ENCODE peak calls at places on chromosome 19, in eight cellular contexts. L is AG04450, O is tibial artery, F is skeletal muscle cell, S is sigmoid colon, H is uterus, W is epithelial cell of proximal tubule, Q is right atrium auricular region. B is an unnamed sample.

GRCh38 chr19:29974701-29975100 is 32.7 kb downstream of the URI1 start:
- DNase-seq in L (no peak), O (no peak), F (no peak), S (no peak), H (no peak), W (no peak), Q (no peak), B (no peak)

GRCh38 chr19:39327990-39328705 is 7.5 kb upstream of the LRFN1 start:
- DNase-seq in L (peak), O (peak), F (no peak), S (peak), H (peak), W (no peak), Q (peak), B (peak)

GRCh38 chr19:6753178-6754031 is 13.8 kb downstream of the SH2D3A start:
- DNase-seq in L (no peak), O (peak), F (no peak), S (peak), H (peak), W (no peak), Q (peak), B (peak)

GRCh38 chr19:31421856-31422255 is 72.6 kb upstream of the TSHZ3 start:
- DNase-seq in L (no peak), O (no peak), F (no peak), S (no peak), H (no peak), W (no peak), Q (no peak), B (no peak)

GRCh38 chr19:13004273-13004672 is 9.0 kb downstream of the NFIX start:
- DNase-seq in L (no peak), O (no peak), F (no peak), S (no peak), H (no peak), W (no peak), Q (no peak), B (no peak)

GRCh38 chr19:18529782-18530181 is 7.9 kb upstream of the ELL start:
- DNase-seq in L (no peak), O (no peak), F (no peak), S (no peak), H (no peak), W (no peak), Q (no peak), B (no peak)

GRCh38 chr19:54535601-54536000 is 33.0 kb downstream of the LAIR2 start:
- DNase-seq in L (no peak), O (no peak), F (no peak), S (no peak), H (no peak), W (no peak), Q (no peak), B (no peak)

GRCh38 chr19:23800281-23800680 is 41.6 kb upstream of the ZNF681 start:
- DNase-seq in L (no peak), O (no peak), F (no peak), S (no peak), H (no peak), W (no peak), Q (no peak), B (no peak)

GRCh38 chr19:9913237-9914000 is 22.9 kb downstream of the OLFM2 start:
- DNase-seq in L (no peak), O (no peak), F (no peak), S (no peak), H (no peak), W (no peak), Q (no peak), B (no peak)

GRCh38 chr19:58543826-58544590 is at the start of gene TRIM28:
- DNase-seq in L (peak), O (peak), F (peak), S (peak), H (peak), W (peak), Q (peak), B (peak)

GRCh38 chr19:12126707-12127106 is 13.4 kb downstream of the ZNF20 start:
- DNase-seq in L (no peak), O (no peak), F (no peak), S (no peak), H (no peak), W (no peak), Q (no peak), B (no peak)

GRCh38 chr19:50002386-50002960 is 22.7 kb downstream of the VRK3 start:
- DNase-seq in L (no peak), O (no peak), F (no peak), S (no peak), H (no peak), W (no peak), Q (no peak), B (no peak)

GRCh38 chr19:43643326-43643725 is 3.7 kb upstream of the CADM4 start:
- DNase-seq in L (no peak), O (no peak), F (no peak), S (no peak), H (no peak), W (no peak), Q (no peak), B (no peak)

GRCh38 chr19:39679791-39680168 is 24.1 kb downstream of the LGALS16 start:
- DNase-seq in L (no peak), O (no peak), F (no peak), S (no peak), H (no peak), W (no peak), Q (no peak), B (no peak)

GRCh38 chr19:55206664-55207500 is 2.4 kb downstream of the PTPRH start:
- DNase-seq in L (peak), O (no peak), F (peak), S (peak), H (peak), W (no peak), Q (peak), B (peak)

GRCh38 chr19:5624154-5624663 is 1.3 kb downstream of the SAFB start:
- DNase-seq in L (no peak), O (no peak), F (no peak), S (peak), H (peak), W (no peak), Q (no peak), B (peak)

GRCh38 chr19:518292-519231 is 11.3 kb downstream of the TPGS1 start:
- DNase-seq in L (no peak), O (no peak), F (peak), S (peak), H (peak), W (no peak), Q (no peak), B (no peak)

GRCh38 chr19:53172892-53173291 is 14.0 kb upstream of the ZNF347 start:
- DNase-seq in L (no peak), O (no peak), F (no peak), S (no peak), H (no peak), W (no peak), Q (no peak), B (no peak)

GRCh38 chr19:27833031-27833430 is 1379.9 kb downstream of the UQCRFS1 start:
- DNase-seq in L (no peak), O (no peak), F (no peak), S (no peak), H (no peak), W (no peak), Q (no peak), B (no peak)

DNA sequence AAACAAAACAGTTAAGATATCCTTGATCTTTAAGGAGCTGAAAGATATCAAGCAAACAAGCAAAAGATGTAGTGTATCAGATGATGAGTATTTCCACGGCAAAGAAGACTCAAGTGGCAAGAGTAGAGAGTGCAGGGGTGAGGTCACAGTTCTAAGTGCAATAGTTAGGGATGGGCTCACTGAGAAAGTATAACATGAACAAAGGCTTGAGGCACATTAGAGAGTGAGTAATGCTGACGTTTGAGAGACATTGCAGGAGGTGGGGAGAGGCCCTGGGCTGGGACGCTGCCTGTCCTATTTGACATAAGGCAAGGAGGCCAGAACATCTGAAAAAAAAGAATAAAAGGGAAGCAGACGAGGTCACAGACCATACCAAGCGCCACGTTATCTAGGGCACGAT is 1.4 kb downstream of the DUXA start:
- DNase-seq in L (no peak), O (no peak), F (no peak), S (no peak), H (no peak), W (no peak), Q (no peak), B (no peak)
- H3K4me3 ChIP-seq in L (no peak), O (no peak), F (no peak), S (no peak), H (no peak), W (no peak), Q (no peak), B (no peak)

GRCh38 chr19:36254848-36255247 is 39.9 kb downstream of the ZNF146 start:
- DNase-seq in L (no peak), O (no peak), F (no peak), S (no peak), H (no peak), W (no peak), Q (no peak), B (peak)
- H3K4me3 ChIP-seq in L (no peak), O (no peak), F (no peak), S (no peak), H (no peak), W (no peak), Q (no peak), B (no peak)

DNA sequence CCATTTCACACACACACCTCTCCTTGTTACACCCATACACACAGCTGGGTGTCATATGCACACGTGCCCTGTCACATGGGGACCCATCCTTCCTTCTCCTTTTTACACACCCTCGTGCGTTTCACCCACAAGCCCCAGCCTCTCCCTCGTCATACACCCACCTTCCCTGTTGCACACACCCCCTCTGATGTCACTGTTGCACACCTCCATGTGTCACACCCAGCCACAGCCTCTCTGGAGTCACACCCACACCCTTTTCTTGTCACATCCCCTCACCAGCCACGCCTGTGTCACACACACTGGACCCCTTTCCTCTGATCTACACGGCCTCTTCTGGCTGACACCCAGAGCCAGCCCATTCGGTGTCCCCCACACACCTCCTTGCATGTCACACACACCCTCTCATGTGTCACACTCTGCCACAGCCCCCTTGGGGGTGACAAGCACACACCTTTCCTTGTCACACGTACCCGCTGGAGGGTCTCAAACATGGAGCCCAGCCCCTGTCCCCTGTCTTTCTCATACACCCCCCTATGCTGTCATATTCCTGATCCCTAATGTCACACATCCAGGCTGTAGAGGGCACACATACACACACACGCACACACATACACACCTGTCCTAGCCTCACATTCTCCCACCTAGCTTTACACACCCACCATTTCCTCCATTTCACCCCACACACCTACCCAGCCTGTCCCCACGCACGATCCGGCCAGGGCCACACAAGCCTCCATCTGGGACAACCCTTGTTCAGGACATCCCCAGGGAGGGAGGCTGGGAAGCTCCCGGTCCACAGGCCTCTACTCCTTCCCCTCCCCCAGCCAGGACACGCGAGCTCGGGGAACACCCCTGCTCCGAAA is 1.4 kb downstream of the NOVA2 start:
- DNase-seq in L (no peak), O (no peak), F (no peak), S (no peak), H (no peak), W (no peak), Q (no peak), B (no peak)
- H3K4me3 ChIP-seq in L (no peak), O (peak), F (no peak), S (peak), H (peak), W (no peak), Q (peak), B (no peak)

GRCh38 chr19:14019100-14019499 is 8.8 kb upstream of the RLN3 start:
- DNase-seq in L (no peak), O (no peak), F (no peak), S (no peak), H (no peak), W (no peak), Q (no peak), B (no peak)

GRCh38 chr19:14021474-14021873 is 6.5 kb upstream of the RLN3 start:
- DNase-seq in L (no peak), O (no peak), F (no peak), S (no peak), H (no peak), W (no peak), Q (no peak), B (no peak)

GRCh38 chr19:14012378-14012915 is 6.3 kb upstream of the RFX1 start:
- DNase-seq in L (no peak), O (no peak), F (no peak), S (no peak), H (no peak), W (no peak), Q (no peak), B (no peak)

GRCh38 chr19:14015454-14016035 is 9.4 kb upstream of the RFX1 start:
- DNase-seq in L (no peak), O (no peak), F (no peak), S (no peak), H (no peak), W (peak), Q (no peak), B (no peak)
- H3K4me3 ChIP-seq in L (no peak), O (no peak), F (no peak), S (no peak), H (no peak), W (no peak), Q (no peak), B (no peak)

GRCh38 chr19:3433805-3434540 is 46.4 kb downstream of the SMIM24 start:
- DNase-seq in L (no peak), O (no peak), F (no peak), S (no peak), H (no peak), W (no peak), Q (no peak), B (no peak)
- H3K4me3 ChIP-seq in L (no peak), O (peak), F (no peak), S (no peak), H (no peak), W (peak), Q (no peak), B (no peak)

B was measured in aorta.